ENCODE peak calls at places on chromosome 3, in ten cellular contexts. One of them, this sample, is unnamed.

GRCh38 chr3:8488877-8489865 is 12.5 kb upstream of the LMCD1 start:
- DNase-seq in heart right ventricle: no peak
- DNase-seq in pancreas: no peak
- DNase-seq in Peyer's patch: no peak
- DNase-seq in WERI-Rb-1: no peak
- DNase-seq in K562: no peak
- DNase-seq in mammary epithelial cell: peak; percentile 34
- DNase-seq in A549: no peak
- DNase-seq in upper lobe of right lung: no peak
- DNase-seq in brain microvascular endothelial cell: no peak
- DNase-seq in this sample: no peak

GRCh38 chr3:170473358-170473757 is 54.7 kb downstream of the CLDN11 start:
- DNase-seq in pancreas: no peak
- DNase-seq in mammary epithelial cell: no peak
- DNase-seq in Peyer's patch: no peak
- DNase-seq in K562: no peak
- DNase-seq in upper lobe of right lung: no peak
- DNase-seq in WERI-Rb-1: no peak
- DNase-seq in heart right ventricle: no peak
- DNase-seq in brain microvascular endothelial cell: no peak
- DNase-seq in A549: no peak
- DNase-seq in this sample: no peak

GRCh38 chr3:164687211-164687610 is 391.1 kb downstream of the SI start:
- DNase-seq in pancreas: no peak
- DNase-seq in mammary epithelial cell: no peak
- DNase-seq in A549: no peak
- DNase-seq in heart right ventricle: no peak
- DNase-seq in K562: no peak
- DNase-seq in Peyer's patch: no peak
- DNase-seq in upper lobe of right lung: no peak
- DNase-seq in brain microvascular endothelial cell: no peak
- DNase-seq in WERI-Rb-1: no peak
- DNase-seq in this sample: no peak

GRCh38 chr3:99842826-99843589 is 25.3 kb downstream of the CMSS1 start:
- DNase-seq in A549: no peak
- DNase-seq in upper lobe of right lung: no peak
- DNase-seq in WERI-Rb-1: no peak
- DNase-seq in Peyer's patch: no peak
- DNase-seq in brain microvascular endothelial cell: no peak
- DNase-seq in heart right ventricle: no peak
- DNase-seq in pancreas: no peak
- DNase-seq in mammary epithelial cell: peak; percentile 40
- DNase-seq in K562: no peak
- DNase-seq in this sample: no peak

GRCh38 chr3:187714404-187714979 is 12.1 kb upstream of the RTP2 start:
- DNase-seq in heart right ventricle: no peak
- DNase-seq in upper lobe of right lung: no peak
- DNase-seq in K562: peak; percentile 72
- DNase-seq in mammary epithelial cell: peak; percentile 70
- DNase-seq in WERI-Rb-1: peak; percentile 69
- DNase-seq in A549: peak; percentile 59
- DNase-seq in brain microvascular endothelial cell: peak; percentile 77
- DNase-seq in Peyer's patch: peak; percentile 91
- DNase-seq in pancreas: peak; percentile 53
- DNase-seq in this sample: no peak

GRCh38 chr3:174986685-174987084 is 127.6 kb downstream of the NAALADL2 start:
- DNase-seq in Peyer's patch: no peak
- DNase-seq in WERI-Rb-1: no peak
- DNase-seq in brain microvascular endothelial cell: no peak
- DNase-seq in pancreas: no peak
- DNase-seq in heart right ventricle: no peak
- DNase-seq in A549: no peak
- DNase-seq in upper lobe of right lung: no peak
- DNase-seq in K562: no peak
- DNase-seq in mammary epithelial cell: no peak
- DNase-seq in this sample: no peak

GRCh38 chr3:125115640-125116039 is 59.8 kb upstream of the HEG1 start:
- DNase-seq in mammary epithelial cell: no peak
- DNase-seq in WERI-Rb-1: no peak
- DNase-seq in Peyer's patch: no peak
- DNase-seq in A549: no peak
- DNase-seq in upper lobe of right lung: no peak
- DNase-seq in brain microvascular endothelial cell: no peak
- DNase-seq in pancreas: no peak
- DNase-seq in K562: no peak
- DNase-seq in heart right ventricle: peak; percentile 30
- DNase-seq in this sample: no peak

GRCh38 chr3:149678365-149678948 is 20.6 kb upstream of the WWTR1 start:
- DNase-seq in heart right ventricle: no peak
- DNase-seq in upper lobe of right lung: no peak
- DNase-seq in K562: no peak
- DNase-seq in WERI-Rb-1: no peak
- DNase-seq in pancreas: no peak
- DNase-seq in mammary epithelial cell: peak; percentile 44
- DNase-seq in brain microvascular endothelial cell: no peak
- DNase-seq in Peyer's patch: no peak
- DNase-seq in A549: no peak
- DNase-seq in this sample: no peak

GRCh38 chr3:12560505-12561188 is 3.8 kb downstream of the MKRN2 start:
- DNase-seq in Peyer's patch: no peak
- DNase-seq in upper lobe of right lung: no peak
- DNase-seq in K562: no peak
- DNase-seq in pancreas: no peak
- DNase-seq in brain microvascular endothelial cell: no peak
- DNase-seq in mammary epithelial cell: no peak
- DNase-seq in A549: no peak
- DNase-seq in heart right ventricle: no peak
- DNase-seq in WERI-Rb-1: no peak
- DNase-seq in this sample: no peak

GRCh38 chr3:181726351-181727121 is 14.8 kb downstream of the SOX2 start:
- DNase-seq in A549: no peak
- DNase-seq in heart right ventricle: no peak
- DNase-seq in brain microvascular endothelial cell: no peak
- DNase-seq in mammary epithelial cell: no peak
- DNase-seq in upper lobe of right lung: no peak
- DNase-seq in K562: no peak
- DNase-seq in WERI-Rb-1: peak; percentile 14
- DNase-seq in Peyer's patch: no peak
- DNase-seq in pancreas: no peak
- DNase-seq in this sample: no peak

GRCh38 chr3:95460274-95460673 is 1354.1 kb upstream of the EPHA6 start:
- DNase-seq in pancreas: no peak
- DNase-seq in Peyer's patch: no peak
- DNase-seq in K562: no peak
- DNase-seq in brain microvascular endothelial cell: no peak
- DNase-seq in A549: no peak
- DNase-seq in WERI-Rb-1: no peak
- DNase-seq in heart right ventricle: no peak
- DNase-seq in upper lobe of right lung: no peak
- DNase-seq in mammary epithelial cell: no peak
- DNase-seq in this sample: no peak

GRCh38 chr3:126287171-126287535 is 70.1 kb downstream of the KLF15 start:
- DNase-seq in K562: no peak
- DNase-seq in pancreas: no peak
- DNase-seq in upper lobe of right lung: no peak
- DNase-seq in heart right ventricle: no peak
- DNase-seq in brain microvascular endothelial cell: no peak
- DNase-seq in mammary epithelial cell: no peak
- DNase-seq in WERI-Rb-1: no peak
- DNase-seq in Peyer's patch: no peak
- DNase-seq in A549: no peak
- DNase-seq in this sample: no peak

GRCh38 chr3:126287536-126288181 is 69.5 kb downstream of the KLF15 start:
- DNase-seq in Peyer's patch: no peak
- DNase-seq in WERI-Rb-1: no peak
- DNase-seq in heart right ventricle: peak; percentile 71
- DNase-seq in K562: no peak
- DNase-seq in brain microvascular endothelial cell: peak; percentile 34
- DNase-seq in mammary epithelial cell: peak; percentile 37
- DNase-seq in upper lobe of right lung: peak; percentile 82
- DNase-seq in A549: no peak
- DNase-seq in pancreas: peak; percentile 80
- DNase-seq in this sample: peak; percentile 93

GRCh38 chr3:126285369-126285768 is 71.8 kb downstream of the KLF15 start:
- DNase-seq in heart right ventricle: no peak
- DNase-seq in A549: no peak
- DNase-seq in pancreas: no peak
- DNase-seq in K562: no peak
- DNase-seq in upper lobe of right lung: no peak
- DNase-seq in mammary epithelial cell: no peak
- DNase-seq in brain microvascular endothelial cell: no peak
- DNase-seq in Peyer's patch: no peak
- DNase-seq in WERI-Rb-1: no peak
- DNase-seq in this sample: no peak

GRCh38 chr3:126290325-126290724 is 66.9 kb downstream of the KLF15 start:
- DNase-seq in brain microvascular endothelial cell: no peak
- DNase-seq in K562: no peak
- DNase-seq in pancreas: no peak
- DNase-seq in Peyer's patch: no peak
- DNase-seq in mammary epithelial cell: no peak
- DNase-seq in upper lobe of right lung: no peak
- DNase-seq in heart right ventricle: no peak
- DNase-seq in WERI-Rb-1: no peak
- DNase-seq in A549: no peak
- DNase-seq in this sample: no peak

GRCh38 chr3:126288314-126288713 is 68.9 kb downstream of the KLF15 start:
- DNase-seq in brain microvascular endothelial cell: no peak
- DNase-seq in Peyer's patch: no peak
- DNase-seq in K562: no peak
- DNase-seq in WERI-Rb-1: no peak
- DNase-seq in A549: no peak
- DNase-seq in mammary epithelial cell: no peak
- DNase-seq in heart right ventricle: peak; percentile 74
- DNase-seq in upper lobe of right lung: no peak
- DNase-seq in pancreas: peak; percentile 59
- DNase-seq in this sample: no peak
- H3K27ac ChIP-seq in brain microvascular endothelial cell: no peak overlapping the region
- H3K27ac ChIP-seq in Peyer's patch: no peak overlapping the region
- H3K27ac ChIP-seq in K562: no peak overlapping the region
- H3K27ac ChIP-seq in WERI-Rb-1: no peak overlapping the region
- H3K27ac ChIP-seq in A549: no peak overlapping the region
- H3K27ac ChIP-seq in mammary epithelial cell: no peak overlapping the region
- H3K27ac ChIP-seq in heart right ventricle: peak overlapping the region; percentile 74
- H3K27ac ChIP-seq in upper lobe of right lung: no peak overlapping the region
- H3K27ac ChIP-seq in pancreas: peak overlapping the region; percentile 47
- H3K27ac ChIP-seq in this sample: peak overlapping the region; percentile 96

DNA sequence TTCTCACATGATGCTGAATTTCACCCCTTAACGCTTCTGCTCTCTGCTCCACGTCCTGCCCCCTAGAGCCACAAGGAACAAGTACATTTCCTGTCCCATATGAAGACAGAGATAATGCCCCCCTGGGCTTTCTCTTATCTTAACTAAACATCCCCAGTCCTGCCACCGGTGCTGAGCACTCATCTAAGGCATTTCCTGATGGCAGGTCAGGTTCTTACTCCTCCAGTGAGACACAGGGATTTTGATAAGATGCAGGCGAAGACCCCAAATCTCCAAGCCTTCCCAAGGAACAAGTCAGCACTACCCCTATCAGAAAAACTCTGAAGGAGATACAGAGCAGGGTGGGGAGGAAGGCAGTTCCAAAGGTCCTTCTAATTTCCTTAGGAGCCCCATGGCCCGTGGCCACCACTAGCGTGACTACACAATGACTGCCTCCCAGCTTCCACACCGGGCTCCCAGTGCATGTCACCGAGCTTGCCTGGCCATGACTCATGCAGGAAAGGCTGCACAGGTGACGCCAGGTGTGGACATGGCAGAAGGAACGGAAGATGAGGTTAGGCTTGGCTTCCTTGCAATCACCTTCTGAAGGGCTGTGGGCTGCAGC is 152.9 kb downstream of the XXYLT1 start:
- DNase-seq in Peyer's patch: peak; percentile 86
- DNase-seq in K562: peak; percentile 87
- DNase-seq in heart right ventricle: no peak
- DNase-seq in A549: no peak
- DNase-seq in pancreas: no peak
- DNase-seq in WERI-Rb-1: no peak
- DNase-seq in upper lobe of right lung: no peak
- DNase-seq in mammary epithelial cell: peak; percentile 29
- DNase-seq in brain microvascular endothelial cell: peak; percentile 77
- DNase-seq in this sample: no peak
- TF ChIP-seq CTCF in Peyer's patch: no peak
- TF ChIP-seq CTCF in K562: peak; percentile 71
- TF ChIP-seq CTCF in heart right ventricle: no peak
- TF ChIP-seq CTCF in A549: no peak
- TF ChIP-seq CTCF in pancreas: no peak
- TF ChIP-seq CTCF in WERI-Rb-1: peak; percentile 15
- TF ChIP-seq CTCF in upper lobe of right lung: peak; percentile 21
- TF ChIP-seq CTCF in mammary epithelial cell: peak; percentile 1
- TF ChIP-seq CTCF in brain microvascular endothelial cell: peak; percentile 65
- TF ChIP-seq CTCF in this sample: no peak

GRCh38 chr3:107752202-107752990 is 229.6 kb downstream of the BBX start:
- DNase-seq in mammary epithelial cell: no peak
- DNase-seq in A549: no peak
- DNase-seq in upper lobe of right lung: no peak
- DNase-seq in Peyer's patch: no peak
- DNase-seq in heart right ventricle: no peak
- DNase-seq in brain microvascular endothelial cell: peak; percentile 42
- DNase-seq in pancreas: no peak
- DNase-seq in WERI-Rb-1: peak; percentile 23
- DNase-seq in K562: no peak
- DNase-seq in this sample: no peak
- H3K4me3 ChIP-seq in mammary epithelial cell: no peak overlapping the region
- H3K4me3 ChIP-seq in A549: no peak overlapping the region
- H3K4me3 ChIP-seq in upper lobe of right lung: no peak overlapping the region
- H3K4me3 ChIP-seq in Peyer's patch: no peak overlapping the region
- H3K4me3 ChIP-seq in heart right ventricle: no peak overlapping the region
- H3K4me3 ChIP-seq in brain microvascular endothelial cell: no peak overlapping the region
- H3K4me3 ChIP-seq in pancreas: no peak overlapping the region
- H3K4me3 ChIP-seq in WERI-Rb-1: no peak overlapping the region
- H3K4me3 ChIP-seq in K562: no peak overlapping the region
- H3K4me3 ChIP-seq in this sample: no peak overlapping the region

DNA sequence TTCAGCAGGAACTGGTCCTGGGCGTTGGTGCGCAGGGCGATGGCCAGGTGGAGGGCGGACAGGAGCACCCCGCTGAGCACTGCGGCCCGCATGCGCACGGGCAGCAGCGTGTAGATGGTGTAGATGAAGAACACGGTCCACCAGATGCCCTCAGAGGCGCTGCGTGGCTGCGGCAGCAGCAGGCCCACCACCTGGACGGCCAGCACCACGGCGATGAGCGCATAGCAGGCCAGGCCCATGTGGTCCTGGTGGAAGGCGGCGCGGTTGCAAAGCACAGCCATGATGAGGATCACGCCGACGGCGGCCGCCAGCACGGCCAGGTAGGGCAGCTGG is 1.5 kb downstream of the ADCY5 start:
- DNase-seq in upper lobe of right lung: no peak
- DNase-seq in K562: no peak
- DNase-seq in A549: no peak
- DNase-seq in WERI-Rb-1: no peak
- DNase-seq in mammary epithelial cell: no peak
- DNase-seq in pancreas: peak; percentile 42
- DNase-seq in brain microvascular endothelial cell: no peak
- DNase-seq in heart right ventricle: peak; percentile 37
- DNase-seq in Peyer's patch: no peak
- DNase-seq in this sample: no peak
- H3K27ac ChIP-seq in upper lobe of right lung: no peak overlapping the region
- H3K27ac ChIP-seq in K562: no peak overlapping the region
- H3K27ac ChIP-seq in A549: no peak overlapping the region
- H3K27ac ChIP-seq in WERI-Rb-1: no peak overlapping the region
- H3K27ac ChIP-seq in mammary epithelial cell: no peak overlapping the region
- H3K27ac ChIP-seq in pancreas: peak overlapping the region; percentile 28
- H3K27ac ChIP-seq in brain microvascular endothelial cell: no peak overlapping the region
- H3K27ac ChIP-seq in heart right ventricle: peak overlapping the region; percentile 91
- H3K27ac ChIP-seq in Peyer's patch: peak overlapping the region; percentile 87
- H3K27ac ChIP-seq in this sample: peak overlapping the region; percentile 93